ENCODE peak calls at places on chromosomes 2 and 18, in eight cellular contexts. J is right cardiac atrium; C is activated T-helper 1 cell treated with anti-CD3 and anti-CD28 coated beads, Interleukin-2, amount 50 U/mL, for 16 hours; T is activated naive CD4-positive, alpha-beta T cell; P is activated CD4-positive, alpha-beta T cell treated with anti-CD3 and anti-CD28 coated beads, Interleukin-2, amount 50 U/mL, for 48 hours; W is lower leg skin; N is activated T-helper 2 cell treated with anti-CD3 and anti-CD28 coated beads, Interferon-gamma antibody, Interleukin-2, Interleukin-4, amounts not matched to agents 10 μg/mL and 5 μg/mL and 100 μg/mL, durations not matched to agents 14 hours and 24 hours and 36 hours; M is HFFc6. K is an unnamed sample.

GRCh38 chr2:10482460-10482859 is 34.3 kb upstream of the ODC1 start:
- DNase-seq in J (no peak), C (no peak), T (no peak), P (no peak), W (no peak), N (no peak), M (no peak), K (no peak)

GRCh38 chr2:56185582-56186046 is 1.8 kb downstream of the CCDC85A start:
- DNase-seq in J (peak), C (no peak), T (no peak), P (no peak), W (peak), N (no peak), M (peak), K (no peak)

GRCh38 chr2:195535911-195536522 is 121.0 kb upstream of the SLC39A10 start:
- DNase-seq in J (peak), C (peak), T (no peak), P (peak), W (peak), N (peak), M (no peak), K (no peak)

GRCh38 chr2:36869606-36870005 is 96.7 kb downstream of the STRN start:
- DNase-seq in J (no peak), C (no peak), T (no peak), P (no peak), W (no peak), N (no peak), M (no peak), K (no peak)

GRCh38 chr18:2402084-2402483 is 169.2 kb downstream of the METTL4 start:
- DNase-seq in J (no peak), C (no peak), T (no peak), P (no peak), W (no peak), N (no peak), M (peak), K (no peak)

GRCh38 chr2:233844836-233845235 is 9.5 kb downstream of the HJURP start:
- DNase-seq in J (no peak), C (no peak), T (no peak), P (no peak), W (peak), N (no peak), M (no peak), K (no peak)

GRCh38 chr2:134335601-134336000 is 81.7 kb downstream of the MGAT5 start:
- DNase-seq in J (no peak), C (no peak), T (no peak), P (no peak), W (no peak), N (no peak), M (no peak), K (no peak)

GRCh38 chr2:70467237-70467636 is 86.4 kb downstream of the TGFA start:
- DNase-seq in J (no peak), C (no peak), T (no peak), P (no peak), W (no peak), N (no peak), M (no peak), K (no peak)

GRCh38 chr18:48825101-48825745 is 125.5 kb downstream of the SMAD7 start:
- DNase-seq in J (no peak), C (no peak), T (no peak), P (peak), W (no peak), N (no peak), M (peak), K (peak)

GRCh38 chr2:163752252-163752651 is 16.4 kb upstream of the FIGN start:
- DNase-seq in J (no peak), C (no peak), T (no peak), P (no peak), W (no peak), N (no peak), M (no peak), K (no peak)

GRCh38 chr18:72762505-72763122 is 105.2 kb downstream of the NETO1 start:
- DNase-seq in J (no peak), C (no peak), T (no peak), P (no peak), W (no peak), N (no peak), M (peak), K (no peak)

GRCh38 chr18:55328301-55328700 is 259.7 kb downstream of the TCF4 start:
- DNase-seq in J (no peak), C (no peak), T (no peak), P (no peak), W (no peak), N (no peak), M (peak), K (no peak)

GRCh38 chr2:20103514-20103913 is 52.1 kb upstream of the LAPTM4A start:
- DNase-seq in J (no peak), C (no peak), T (no peak), P (no peak), W (no peak), N (no peak), M (peak), K (no peak)

GRCh38 chr2:172098650-172099471 is 3.8 kb downstream of the DLX2 start:
- DNase-seq in J (peak), C (no peak), T (no peak), P (no peak), W (no peak), N (no peak), M (peak), K (no peak)

GRCh38 chr2:220076734-220077133 is 449.3 kb downstream of the SLC4A3 start:
- DNase-seq in J (peak), C (no peak), T (no peak), P (no peak), W (peak), N (no peak), M (peak), K (no peak)

GRCh38 chr18:56919190-56919589 is 227.7 kb upstream of the BOD1L2 start:
- DNase-seq in J (no peak), C (no peak), T (no peak), P (no peak), W (no peak), N (no peak), M (no peak), K (no peak)

GRCh38 chr2:135651717-135652116 is 89.9 kb upstream of the UBXN4 start:
- DNase-seq in J (no peak), C (no peak), T (no peak), P (no peak), W (no peak), N (no peak), M (no peak), K (no peak)

GRCh38 chr2:156423674-156424282 is 12.4 kb upstream of the GPD2 start:
- DNase-seq in J (no peak), C (no peak), T (no peak), P (no peak), W (no peak), N (no peak), M (no peak), K (no peak)

GRCh38 chr2:231985823-231986261 is 24.3 kb downstream of the DIS3L2 start:
- DNase-seq in J (peak), C (no peak), T (no peak), P (peak), W (peak), N (no peak), M (no peak), K (no peak)

GRCh38 chr2:183522441-183522840 is 398.2 kb downstream of the NUP35 start:
- DNase-seq in J (no peak), C (no peak), T (no peak), P (no peak), W (no peak), N (no peak), M (no peak), K (no peak)